ENCODE peak calls at places on chromosomes 6 and 20, in four cellular contexts. Y, N, V and B are unnamed samples.

GRCh38 chr20:53942973-53943372 is 127.4 kb downstream of the BCAS1 start:
- DNase-seq in Y (no peak), N (no peak), V (no peak), B (peak)

GRCh38 chr6:44452725-44453124 is 65.2 kb downstream of the CDC5L start:
- DNase-seq in Y (no peak), N (no peak), V (no peak), B (peak)

GRCh38 chr6:15108383-15108715 is 137.5 kb upstream of the JARID2 start:
- DNase-seq in Y (no peak), N (no peak), V (no peak), B (no peak)

GRCh38 chr20:51360451-51361230 is 181.9 kb downstream of the NFATC2 start:
- DNase-seq in Y (no peak), N (no peak), V (no peak), B (no peak)

GRCh38 chr6:142531727-142532126 is 229.9 kb downstream of the ADGRG6 start:
- DNase-seq in Y (no peak), N (no peak), V (no peak), B (no peak)

GRCh38 chr6:100435299-100435698 is 29.4 kb downstream of the SIM1 start:
- DNase-seq in Y (no peak), N (no peak), V (no peak), B (no peak)

GRCh38 chr6:16759646-16760535 is 1.4 kb downstream of the ATXN1 start:
- DNase-seq in Y (peak), N (peak), V (peak), B (peak)

GRCh38 chr20:43765933-43766332 is 39.1 kb upstream of the GTSF1L start:
- DNase-seq in Y (no peak), N (no peak), V (no peak), B (no peak)

GRCh38 chr20:6231551-6231950 is 108.7 kb upstream of the FERMT1 start:
- DNase-seq in Y (no peak), N (no peak), V (no peak), B (no peak)

GRCh38 chr20:53917145-53918009 is 153.0 kb downstream of the BCAS1 start:
- DNase-seq in Y (no peak), N (peak), V (peak), B (no peak)

GRCh38 chr6:100775667-100776066 is 105.5 kb downstream of the ASCC3 start:
- DNase-seq in Y (no peak), N (no peak), V (no peak), B (no peak)

GRCh38 chr6:155521719-155522118 is 66.1 kb upstream of the NOX3 start:
- DNase-seq in Y (no peak), N (no peak), V (no peak), B (no peak)

GRCh38 chr20:31721408-31722332 is 998 bp downstream of the BCL2L1 start:
- DNase-seq in Y (peak), N (no peak), V (no peak), B (no peak)

GRCh38 chr6:151428336-151428735 is 23.6 kb downstream of the RMND1 start:
- DNase-seq in Y (no peak), N (no peak), V (no peak), B (no peak)

GRCh38 chr6:33772114-33772830 is 16.7 kb downstream of the LEMD2 start:
- DNase-seq in Y (no peak), N (no peak), V (no peak), B (no peak)
- TF ChIP-seq FOXJ3 in Y (no peak), N (no peak), V (no peak), B (no peak)

GRCh38 chr6:111087871-111088667 is 766 bp downstream of the SLC16A10 start:
- DNase-seq in Y (peak), N (peak), V (no peak), B (peak)
- TF ChIP-seq FOXJ3 in Y (no peak), N (no peak), V (no peak), B (no peak)

DNA sequence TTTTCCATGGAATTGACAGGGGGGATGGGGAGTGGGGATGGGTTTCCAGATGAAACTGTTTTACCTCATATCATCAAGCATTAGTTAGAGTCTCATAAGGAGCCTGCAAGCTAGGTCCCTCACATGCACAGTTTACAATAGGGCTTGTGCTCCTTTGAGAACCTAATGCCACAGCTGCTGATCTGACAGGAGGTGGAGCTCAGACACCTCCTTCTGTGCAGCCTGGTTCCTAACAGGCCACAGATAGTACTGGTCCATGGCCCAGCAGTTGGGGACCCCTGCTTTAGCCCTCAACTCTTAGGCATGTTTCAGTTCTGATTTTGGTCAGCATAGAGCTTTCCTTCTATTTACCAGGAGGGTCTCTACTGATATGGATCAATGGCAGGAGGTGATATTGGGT is 251.6 kb downstream of the LAMA2 start:
- DNase-seq in Y (no peak), N (no peak), V (no peak), B (no peak)
- TF ChIP-seq FOXJ3 in Y (no peak), N (no peak), V (no peak), B (no peak)

DNA sequence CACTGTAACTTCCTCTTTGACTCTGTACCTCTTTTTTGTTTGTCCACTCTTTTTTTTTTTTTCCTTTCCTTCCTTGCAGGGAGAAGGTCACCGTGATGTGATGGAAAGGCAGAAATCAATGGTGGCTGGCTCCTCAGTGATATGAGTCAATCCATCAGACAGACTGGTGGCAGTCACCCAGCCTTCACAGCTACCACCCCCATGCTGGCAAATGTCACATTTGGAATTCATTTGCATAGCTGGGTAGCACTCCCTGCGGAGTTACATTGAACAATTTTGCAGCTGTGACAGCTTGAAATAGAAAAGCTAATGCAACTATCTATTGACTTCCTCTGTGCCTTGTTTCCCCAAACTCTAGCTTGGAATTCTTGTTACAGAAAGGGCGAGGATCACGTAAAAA is 668.5 kb downstream of the C6orf118 start:
- DNase-seq in Y (no peak), N (no peak), V (no peak), B (no peak)
- TF ChIP-seq FOXJ3 in Y (no peak), N (no peak), V (no peak), B (no peak)

DNA sequence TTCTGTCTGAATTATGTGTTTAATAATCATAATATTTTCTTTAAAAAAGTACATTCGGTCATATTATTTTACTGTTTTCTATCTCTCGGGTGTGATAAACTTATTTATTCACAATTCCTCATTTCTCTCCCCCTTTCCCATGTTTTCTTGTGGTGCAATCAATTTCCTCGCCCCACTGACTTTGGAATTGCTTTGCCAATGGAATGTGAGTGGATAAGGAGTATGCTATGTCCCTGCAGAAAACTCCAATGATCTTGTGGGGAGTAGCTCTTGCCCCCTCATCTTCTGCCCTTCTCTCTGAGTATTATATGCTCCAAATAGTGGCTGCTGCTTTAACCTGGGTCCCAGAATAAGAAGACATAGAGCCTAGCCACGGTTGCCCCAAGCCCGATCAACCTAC is 64.1 kb downstream of the HMGN3 start:
- DNase-seq in Y (no peak), N (no peak), V (no peak), B (no peak)
- TF ChIP-seq FOXJ3 in Y (no peak), N (no peak), V (no peak), B (no peak)

GRCh38 chr6:152673233-152673632 is 24.5 kb upstream of the MYCT1 start:
- DNase-seq in Y (no peak), N (no peak), V (no peak), B (no peak)

GRCh38 chr6:152671146-152671545 is 26.6 kb upstream of the MYCT1 start:
- DNase-seq in Y (no peak), N (no peak), V (no peak), B (no peak)

DNA sequence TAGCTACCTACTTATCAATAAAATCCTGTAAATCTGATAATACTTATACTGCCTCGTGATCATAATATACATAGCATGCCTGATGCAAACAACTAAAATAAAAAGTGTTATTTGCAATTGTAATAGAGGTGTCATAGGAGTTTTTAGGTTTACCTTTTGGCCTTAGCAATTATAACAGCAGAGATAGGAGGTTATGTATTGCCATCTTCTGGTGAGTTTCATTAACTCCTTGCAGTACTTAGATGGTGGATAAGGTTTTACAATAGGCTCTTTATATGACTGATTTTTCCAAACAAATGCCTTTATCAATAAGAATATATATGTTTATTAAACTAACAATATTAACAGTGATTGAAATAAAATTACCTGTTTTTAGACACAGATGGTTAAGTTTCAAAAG is 27.8 kb upstream of the MYCT1 start:
- DNase-seq in Y (no peak), N (peak), V (no peak), B (peak)
- TF ChIP-seq FOXJ3 in Y (no peak), N (no peak), V (no peak), B (no peak)

GRCh38 chr20:25009218-25010145 is 16.9 kb upstream of the APMAP start:
- DNase-seq in Y (no peak), N (no peak), V (no peak), B (no peak)
- TF ChIP-seq FOXJ3 in Y (no peak), N (no peak), V (no peak), B (no peak)

DNA sequence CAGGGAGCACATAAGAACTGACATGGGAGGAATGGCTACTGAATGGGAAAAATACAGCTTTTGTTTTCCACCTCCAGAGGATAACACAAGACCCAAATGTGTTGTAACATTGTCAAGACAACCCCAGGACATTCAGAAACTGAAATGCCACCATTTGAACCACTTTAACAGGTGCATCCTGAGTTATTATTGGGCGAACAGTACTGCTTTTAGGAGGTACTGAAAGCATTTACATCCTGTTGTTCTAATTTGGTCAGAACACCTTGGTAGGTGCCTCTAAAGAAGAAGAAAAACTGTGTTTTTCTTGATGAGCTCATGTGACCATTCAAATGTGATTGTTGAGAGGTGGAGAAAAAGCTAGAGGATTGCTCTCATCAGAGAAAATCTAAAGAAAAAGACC is 6.4 kb upstream of the TXNDC5 start:
- DNase-seq in Y (no peak), N (no peak), V (no peak), B (no peak)
- TF ChIP-seq FOXJ3 in Y (no peak), N (no peak), V (no peak), B (no peak)

GRCh38 chr20:40689100-40689942 is at the start of gene MAFB:
- DNase-seq in Y (peak), N (peak), V (peak), B (peak)
- TF ChIP-seq FOXJ3 in Y (no peak), N (no peak), V (no peak), B (no peak)

GRCh38 chr20:57993738-57994431 is 234.6 kb downstream of the ANKRD60 start:
- DNase-seq in Y (no peak), N (no peak), V (no peak), B (no peak)

GRCh38 chr20:57990396-57990987 is 238.0 kb downstream of the ANKRD60 start:
- DNase-seq in Y (no peak), N (no peak), V (no peak), B (no peak)

GRCh38 chr20:57988828-57989227 is 239.6 kb downstream of the ANKRD60 start:
- DNase-seq in Y (no peak), N (no peak), V (no peak), B (no peak)

GRCh38 chr20:57988422-57988821 is 240.0 kb downstream of the ANKRD60 start:
- DNase-seq in Y (no peak), N (no peak), V (no peak), B (no peak)

DNA sequence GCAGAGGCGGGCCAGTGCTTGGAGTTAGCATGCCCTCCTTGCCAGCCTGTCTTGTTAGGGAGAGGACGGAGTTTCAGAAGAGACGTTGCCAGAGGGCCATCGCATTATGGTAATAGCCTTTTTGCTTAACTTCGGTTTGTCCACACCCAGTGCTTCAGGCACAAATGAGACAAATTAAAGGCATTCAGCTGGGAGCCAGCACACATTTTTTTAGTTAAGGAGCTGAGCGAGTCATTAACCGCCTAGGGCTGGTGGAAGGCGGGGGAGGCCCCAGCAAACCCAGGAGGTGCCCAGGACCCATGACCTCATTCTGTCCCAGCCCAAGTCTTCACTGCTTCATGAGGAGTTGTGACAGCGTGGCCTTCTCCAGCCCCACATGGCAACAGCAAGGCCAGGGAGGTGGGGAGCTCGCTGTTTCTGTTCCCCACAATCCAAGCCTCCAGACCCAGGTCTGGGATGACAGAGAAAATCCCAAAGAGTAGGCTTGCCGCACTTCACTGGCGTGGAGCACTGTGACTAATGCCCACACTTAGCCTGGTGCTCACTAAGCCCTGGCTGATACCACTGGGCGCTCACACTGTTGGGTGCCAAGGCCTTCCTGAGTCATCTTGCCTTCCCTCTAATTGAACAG is 237.1 kb downstream of the ANKRD60 start:
- DNase-seq in Y (no peak), N (peak), V (no peak), B (no peak)
- TF ChIP-seq FOXJ3 in Y (no peak), N (no peak), V (no peak), B (no peak)